ENCODE peak calls at places on chromosomes 12 and 14, in seven cellular contexts. I, S, J, H, U, V and G are unnamed samples.

GRCh38 chr14:75647650-75648049 is 13.0 kb downstream of the ERG28 start:
- DNase-seq in I (no peak), S (no peak), J (no peak), H (peak; percentile 35), U (no peak), V (no peak), G (no peak)

GRCh38 chr12:5889381-5890047 is 55.5 kb downstream of the ANO2 start:
- DNase-seq in I (no peak), S (no peak), J (peak; percentile 70), H (no peak), U (no peak), V (no peak), G (no peak)

GRCh38 chr14:68819260-68819691 is 26.4 kb upstream of the ZFP36L1 start:
- DNase-seq in I (no peak), S (no peak), J (peak; percentile 61), H (peak; percentile 81), U (peak; percentile 50), V (no peak), G (peak; percentile 20)

GRCh38 chr12:50507930-50508329 is 3.1 kb downstream of the DIP2B start:
- DNase-seq in I (no peak), S (no peak), J (no peak), H (no peak), U (no peak), V (no peak), G (no peak)

GRCh38 chr12:86748874-86749273 is 492.7 kb upstream of the MGAT4C start:
- DNase-seq in I (no peak), S (no peak), J (no peak), H (no peak), U (no peak), V (no peak), G (no peak)

GRCh38 chr12:117832459-117833457 is 136.0 kb downstream of the KSR2 start:
- DNase-seq in I (no peak), S (no peak), J (peak; percentile 20), H (peak; percentile 7), U (no peak), V (no peak), G (no peak)

GRCh38 chr14:29648045-29648444 is 279.6 kb downstream of the PRKD1 start:
- DNase-seq in I (no peak), S (no peak), J (no peak), H (no peak), U (no peak), V (no peak), G (no peak)

GRCh38 chr12:100077367-100077766 is 65.3 kb downstream of the BLTP3B start:
- DNase-seq in I (no peak), S (no peak), J (peak; percentile 21), H (peak; percentile 8), U (no peak), V (no peak), G (no peak)

GRCh38 chr14:42854061-42854460 is 1247.4 kb downstream of the LRFN5 start:
- DNase-seq in I (no peak), S (no peak), J (no peak), H (peak; percentile 1), U (no peak), V (no peak), G (no peak)